ENCODE peak calls at places on chromosomes 12 and 14, in nine cellular contexts. J, R, M, U, T, O, E, C and I are unnamed samples.

GRCh38 chr14:26163761-26164160 is 434.1 kb downstream of the NOVA1 start:
- DNase-seq in E (peak; percentile 20), C (no peak), T (peak; percentile 55), O (no peak), U (peak; percentile 62), M (no peak), R (peak; percentile 52), J (no peak), I (no peak)

GRCh38 chr14:68756071-68756481 is 36.8 kb downstream of the ZFP36L1 start:
- DNase-seq in E (no peak), M (no peak), R (no peak), U (no peak), T (peak; percentile 51), C (no peak), O (no peak), J (no peak), I (no peak)

GRCh38 chr14:33938131-33938949 is 12.5 kb downstream of the EGLN3 start:
- DNase-seq in C (no peak), J (no peak), T (peak; percentile 62), M (peak; percentile 58), E (no peak), O (peak; percentile 85), R (peak; percentile 68), U (peak; percentile 82), I (peak; percentile 34)

GRCh38 chr12:111937429-111937828 is 75.5 kb downstream of the TMEM116 start:
- DNase-seq in C (no peak), J (no peak), R (no peak), E (peak; percentile 67), T (no peak), U (no peak), M (no peak), O (no peak), I (no peak)

GRCh38 chr14:72701610-72702009 is 192.3 kb downstream of the DPF3 start:
- DNase-seq in R (no peak), U (peak; percentile 52), J (no peak), O (no peak), M (no peak), E (peak; percentile 25), T (no peak), C (no peak), I (no peak)

GRCh38 chr14:90567991-90568390 is 171.2 kb downstream of the CALM1 start:
- DNase-seq in J (no peak), O (no peak), U (peak; percentile 30), C (no peak), R (no peak), E (no peak), M (no peak), T (no peak), I (no peak)

GRCh38 chr12:57080855-57081254 is 2.3 kb upstream of the NEMP1 start:
- DNase-seq in C (no peak), E (no peak), T (no peak), U (no peak), J (no peak), R (no peak), M (no peak), O (no peak), I (no peak)

GRCh38 chr14:79369359-79370332 is 841.7 kb downstream of the DIO2 start:
- DNase-seq in U (no peak), C (no peak), T (peak; percentile 72), R (no peak), E (peak; percentile 99), O (no peak), J (no peak), M (no peak), I (peak; percentile 45)

GRCh38 chr14:24909523-24910302 is 140.2 kb downstream of the STXBP6 start:
- DNase-seq in M (no peak), O (no peak), R (no peak), C (no peak), J (no peak), U (no peak), E (no peak), T (no peak), I (no peak)

GRCh38 chr12:131713349-131713748 is 2.5 kb downstream of the SFSWAP start:
- DNase-seq in R (no peak), O (no peak), E (no peak), C (no peak), M (no peak), T (no peak), U (peak; percentile 16), J (no peak), I (no peak)

GRCh38 chr12:109126781-109127180 is 10.4 kb downstream of the ACACB start:
- DNase-seq in C (no peak), J (no peak), T (no peak), R (no peak), E (peak; percentile 18), O (no peak), M (no peak), U (no peak), I (no peak)

GRCh38 chr12:41409628-41410027 is 221.5 kb downstream of the PDZRN4 start:
- DNase-seq in U (no peak), O (no peak), T (no peak), M (no peak), J (no peak), C (peak; percentile 4), R (no peak), E (no peak), I (no peak)

GRCh38 chr14:85701763-85702162 is 171.8 kb downstream of the FLRT2 start:
- DNase-seq in U (no peak), J (no peak), R (no peak), M (no peak), E (no peak), O (no peak), C (no peak), T (peak; percentile 26), I (peak; percentile 23)
- H2AFZ ChIP-seq in U (peak overlapping the region; percentile 6), J (no peak overlapping the region), R (no peak overlapping the region), M (no peak overlapping the region), E (no peak overlapping the region), O (no peak overlapping the region), C (no peak overlapping the region), T (no peak overlapping the region), I (no peak overlapping the region)

GRCh38 chr12:114480309-114481199 is 74.6 kb upstream of the TBX5 start:
- DNase-seq in O (no peak), U (peak; percentile 38), M (no peak), T (peak; percentile 29), C (no peak), R (peak; percentile 43), J (no peak), E (peak; percentile 56), I (no peak)
- H2AFZ ChIP-seq in O (no peak overlapping the region), U (no peak overlapping the region), M (no peak overlapping the region), T (peak overlapping the region; percentile 68), C (no peak overlapping the region), R (no peak overlapping the region), J (no peak overlapping the region), E (peak overlapping the region; percentile 90), I (no peak overlapping the region)

GRCh38 chr12:79082595-79082994 is 218.0 kb downstream of the SYT1 start:
- DNase-seq in U (no peak), M (no peak), E (no peak), J (no peak), O (no peak), C (no peak), R (no peak), T (no peak), I (no peak)

GRCh38 chr12:79083181-79083580 is 218.6 kb downstream of the SYT1 start:
- DNase-seq in J (no peak), T (no peak), O (no peak), U (no peak), R (no peak), E (peak; percentile 7), C (no peak), M (no peak), I (no peak)

GRCh38 chr12:79086546-79086945 is 222.0 kb downstream of the SYT1 start:
- DNase-seq in J (no peak), E (no peak), C (no peak), T (no peak), M (no peak), U (no peak), R (no peak), O (no peak), I (no peak)

GRCh38 chr12:79085106-79085682 is 220.6 kb downstream of the SYT1 start:
- DNase-seq in J (no peak), M (no peak), R (no peak), T (no peak), U (no peak), C (no peak), E (no peak), O (no peak), I (peak; percentile 3)
- H2AFZ ChIP-seq in J (no peak overlapping the region), M (no peak overlapping the region), R (no peak overlapping the region), T (no peak overlapping the region), U (no peak overlapping the region), C (no peak overlapping the region), E (no peak overlapping the region), O (peak overlapping the region; percentile 19), I (no peak overlapping the region)

GRCh38 chr12:19387182-19387581 is 52.1 kb upstream of the AEBP2 start:
- DNase-seq in C (no peak), O (no peak), M (no peak), T (no peak), J (no peak), E (peak; percentile 67), U (no peak), R (no peak), I (no peak)

GRCh38 chr12:19382563-19382962 is 56.7 kb upstream of the AEBP2 start:
- DNase-seq in C (no peak), U (no peak), E (no peak), M (no peak), R (no peak), O (no peak), J (no peak), T (no peak), I (no peak)

DNA sequence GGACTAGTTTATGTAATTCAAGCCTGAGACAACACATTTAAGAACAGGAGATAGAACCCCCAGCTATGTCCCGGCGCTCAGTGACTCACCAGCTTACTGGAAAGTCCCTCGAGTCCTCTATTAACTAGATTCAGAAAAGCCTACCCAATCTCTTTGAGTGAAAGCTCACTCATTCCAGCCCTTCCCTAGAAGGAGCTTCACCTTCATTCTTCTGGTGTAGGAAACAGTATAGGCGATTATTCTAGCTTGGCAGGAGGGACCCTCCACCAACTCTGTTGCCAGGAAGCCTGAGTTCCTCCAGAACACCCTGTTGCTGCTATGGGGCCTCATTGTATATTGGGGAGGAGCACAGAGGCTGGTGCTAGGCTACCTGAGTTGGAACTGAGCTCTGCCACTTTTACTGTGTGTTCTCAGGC is 57.2 kb upstream of the AEBP2 start:
- DNase-seq in M (no peak), O (peak; percentile 76), R (peak; percentile 43), J (no peak), C (no peak), T (peak; percentile 32), U (peak; percentile 16), E (peak; percentile 93), I (peak; percentile 71)
- H2AFZ ChIP-seq in M (no peak overlapping the region), O (no peak overlapping the region), R (no peak overlapping the region), J (no peak overlapping the region), C (no peak overlapping the region), T (no peak overlapping the region), U (no peak overlapping the region), E (peak overlapping the region; percentile 79), I (no peak overlapping the region)

DNA sequence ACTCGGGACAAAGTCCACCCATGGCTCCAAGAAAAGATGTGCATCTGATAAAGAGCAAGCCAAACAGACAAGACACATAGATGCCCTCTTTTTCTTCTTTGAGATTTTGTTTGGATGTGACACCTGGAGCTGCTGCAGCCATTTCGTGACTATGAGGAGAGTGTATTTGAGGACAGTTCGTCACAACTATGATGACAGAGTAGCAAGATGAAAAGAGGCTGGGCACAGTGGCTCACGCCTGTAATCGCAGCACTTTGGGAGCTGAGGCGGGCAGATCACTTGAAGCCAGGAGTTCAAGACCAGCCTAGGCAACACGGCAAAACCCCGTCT is 21.5 kb downstream of the LGMN start:
- DNase-seq in U (no peak), M (no peak), E (no peak), O (no peak), C (no peak), R (no peak), J (no peak), T (no peak), I (no peak)
- H2AFZ ChIP-seq in U (no peak overlapping the region), M (no peak overlapping the region), E (no peak overlapping the region), O (no peak overlapping the region), C (no peak overlapping the region), R (no peak overlapping the region), J (no peak overlapping the region), T (no peak overlapping the region), I (no peak overlapping the region)